ENCODE peak calls at places on chromosome 14, in eight cellular contexts. V, L, N, F, D, X, R and O are unnamed samples.

GRCh38 chr14:91207008-91207407 is 37.5 kb downstream of the GPR68 start:
- DNase-seq in F (no peak), D (peak; percentile 30), V (no peak), R (no peak), N (no peak), L (no peak), X (no peak), O (no peak)

GRCh38 chr14:92729632-92730358 is 18.6 kb downstream of the LGMN start:
- DNase-seq in F (no peak), R (peak; percentile 87), V (no peak), L (no peak), D (no peak), X (no peak), N (no peak), O (no peak)

GRCh38 chr14:74563233-74563585 is 48.8 kb downstream of the LTBP2 start:
- DNase-seq in N (no peak), X (no peak), V (no peak), R (peak; percentile 48), D (no peak), L (no peak), F (no peak), O (no peak)

GRCh38 chr14:91911474-91912032 is 35.9 kb downstream of the FBLN5 start:
- DNase-seq in X (peak; percentile 86), D (peak; percentile 43), N (peak; percentile 44), V (no peak), R (peak; percentile 5), L (no peak), F (no peak), O (peak; percentile 46)

GRCh38 chr14:61564623-61565091 is 130.7 kb upstream of the HIF1A start:
- DNase-seq in D (peak; percentile 54), F (no peak), N (no peak), V (no peak), R (peak; percentile 97), L (no peak), X (no peak), O (no peak)

GRCh38 chr14:34711808-34712712 is 2.3 kb downstream of the CFL2 start:
- DNase-seq in V (no peak), X (no peak), R (no peak), L (no peak), D (no peak), N (no peak), F (no peak), O (no peak)

GRCh38 chr14:100591453-100592371 is 4.5 kb upstream of the BEGAIN start:
- DNase-seq in F (peak; percentile 11), N (no peak), R (no peak), X (no peak), V (peak; percentile 52), L (no peak), D (no peak), O (peak; percentile 50)

GRCh38 chr14:95341115-95341514 is 21.4 kb upstream of the CLMN start:
- DNase-seq in D (no peak), R (no peak), F (no peak), N (no peak), L (no peak), X (no peak), V (no peak), O (no peak)

GRCh38 chr14:100538566-100539318 is 48.5 kb downstream of the BEGAIN start:
- DNase-seq in V (peak; percentile 66), R (no peak), F (peak; percentile 20), N (no peak), D (no peak), L (no peak), X (no peak), O (peak; percentile 61)

GRCh38 chr14:78933948-78934524 is 763.9 kb downstream of the NRXN3 start:
- DNase-seq in L (no peak), V (no peak), F (no peak), R (no peak), X (peak; percentile 59), N (peak; percentile 3), D (peak; percentile 13), O (no peak)

GRCh38 chr14:72666610-72667009 is 227.3 kb downstream of the DPF3 start:
- DNase-seq in R (peak; percentile 71), D (no peak), N (no peak), L (no peak), V (no peak), X (no peak), F (no peak), O (no peak)

GRCh38 chr14:24051789-24052655 is at the start of gene CARMIL3:
- DNase-seq in R (no peak), D (peak; percentile 70), N (no peak), X (peak; percentile 41), L (no peak), F (peak; percentile 69), V (no peak), O (peak; percentile 77)

GRCh38 chr14:80784824-80785223 is 156.7 kb downstream of the CEP128 start:
- DNase-seq in N (no peak), D (no peak), V (no peak), F (no peak), R (peak; percentile 1), X (no peak), L (peak; percentile 13), O (no peak)

GRCh38 chr14:99735189-99736135 is 51.4 kb downstream of the CYP46A1 start:
- DNase-seq in L (no peak), V (peak; percentile 48), D (no peak), X (no peak), R (no peak), N (no peak), F (peak; percentile 20), O (peak; percentile 55)

GRCh38 chr14:83873626-83874025 is 1656.3 kb upstream of the FLRT2 start:
- DNase-seq in N (no peak), X (no peak), V (no peak), L (no peak), D (no peak), F (no peak), R (no peak), O (no peak)

GRCh38 chr14:99277534-99277933 is 5.5 kb upstream of the BCL11B start:
- DNase-seq in N (no peak), D (no peak), R (no peak), X (no peak), V (no peak), F (no peak), L (no peak), O (no peak)

GRCh38 chr14:23159516-23159915 is 23.9 kb downstream of the SLC7A8 start:
- DNase-seq in R (no peak), F (no peak), X (no peak), V (no peak), N (no peak), L (no peak), D (no peak), O (no peak)

GRCh38 chr14:31456841-31457664 is at the start of gene DTD2:
- DNase-seq in N (peak; percentile 88), R (peak; percentile 83), L (peak; percentile 92), D (peak; percentile 94), X (peak; percentile 86), F (peak; percentile 96), V (peak; percentile 96), O (peak; percentile 97)

GRCh38 chr14:101761881-101762529 is 496 bp downstream of the PPP2R5C start:
- DNase-seq in L (peak; percentile 39), F (peak; percentile 59), V (peak; percentile 73), D (no peak), X (peak; percentile 9), R (no peak), N (peak; percentile 19), O (peak; percentile 81)

GRCh38 chr14:68309631-68310030 is 483.2 kb downstream of the ZFP36L1 start:
- DNase-seq in L (no peak), X (no peak), V (no peak), D (no peak), R (no peak), F (no peak), N (no peak), O (no peak)

GRCh38 chr14:105549481-105549880 is 23.1 kb downstream of the TMEM121 start:
- DNase-seq in X (no peak), L (no peak), N (no peak), F (no peak), V (no peak), D (no peak), R (no peak), O (peak; percentile 26)

GRCh38 chr14:65412189-65412846 is at the start of gene FUT8:
- DNase-seq in X (peak; percentile 94), R (peak; percentile 86), V (peak; percentile 97), F (peak; percentile 97), N (peak; percentile 86), L (peak; percentile 85), D (peak; percentile 67), O (peak; percentile 98)

GRCh38 chr14:66045572-66046021 is 440.6 kb upstream of the CCDC196 start:
- DNase-seq in R (peak; percentile 27), D (peak; percentile 5), N (no peak), L (no peak), V (no peak), X (no peak), F (peak; percentile 72), O (no peak)

GRCh38 chr14:20492486-20492885 is 12.9 kb upstream of the RNASE10 start:
- DNase-seq in V (no peak), N (no peak), R (peak; percentile 83), L (no peak), D (no peak), F (no peak), X (no peak), O (no peak)

GRCh38 chr14:74459289-74459946 is 33.4 kb upstream of the SYNDIG1L start:
- DNase-seq in N (peak; percentile 11), X (peak; percentile 31), D (peak; percentile 41), R (peak; percentile 70), V (no peak), F (no peak), L (peak; percentile 25), O (no peak)

GRCh38 chr14:74019743-74020142 is 594 bp downstream of the BBOF1 start:
- DNase-seq in D (peak; percentile 24), X (no peak), N (no peak), F (no peak), V (no peak), R (peak; percentile 60), L (peak; percentile 6), O (no peak)

GRCh38 chr14:74979029-74979428 is 23.6 kb upstream of the PGF start:
- DNase-seq in R (no peak), F (no peak), N (no peak), X (no peak), D (no peak), L (no peak), V (no peak), O (no peak)

GRCh38 chr14:33551963-33552362 is 398.9 kb downstream of the EGLN3 start:
- DNase-seq in L (no peak), R (no peak), N (no peak), X (no peak), D (no peak), V (no peak), F (no peak), O (no peak)

GRCh38 chr14:75011356-75012097 is 8.8 kb downstream of the EIF2B2 start:
- DNase-seq in R (peak; percentile 66), L (no peak), D (no peak), X (no peak), N (peak; percentile 22), F (no peak), V (no peak), O (no peak)

GRCh38 chr14:64507376-64508156 is 3.0 kb downstream of the ZBTB1 start:
- DNase-seq in X (no peak), V (no peak), D (peak; percentile 36), R (no peak), N (peak; percentile 20), L (no peak), F (no peak), O (no peak)

GRCh38 chr14:31024042-31024480 is 1.4 kb upstream of the AP4S1 start:
- DNase-seq in L (no peak), R (no peak), N (no peak), V (no peak), X (no peak), F (no peak), D (no peak), O (no peak)